ENCODE peak calls at places on chromosomes 7 and 10, in six cellular contexts. A, B, X, Z, H and Q are unnamed samples.

GRCh38 chr7:16315280-16315679 is 106.1 kb downstream of the CRPPA start:
- DNase-seq in A (no peak), B (no peak), X (no peak), Z (no peak), H (no peak), Q (no peak)

GRCh38 chr7:155576900-155577508 is 30.6 kb upstream of the CNPY1 start:
- DNase-seq in A (no peak), B (no peak), X (no peak), Z (no peak), H (no peak), Q (no peak)

GRCh38 chr7:41051525-41051924 is 651.4 kb downstream of the INHBA start:
- DNase-seq in A (no peak), B (no peak), X (no peak), Z (no peak), H (no peak), Q (no peak)

GRCh38 chr10:79379512-79380124 is 32.3 kb downstream of the PPIF start:
- DNase-seq in A (no peak), B (no peak), X (no peak), Z (no peak), H (no peak), Q (peak; percentile 9)

GRCh38 chr7:65438593-65438992 is 64.9 kb downstream of the ZNF92 start:
- DNase-seq in A (no peak), B (no peak), X (no peak), Z (peak; percentile 75), H (no peak), Q (no peak)

GRCh38 chr10:110205051-110205675 is 2.2 kb upstream of the MXI1 start:
- DNase-seq in A (no peak), B (no peak), X (no peak), Z (no peak), H (no peak), Q (no peak)

GRCh38 chr10:58219875-58220274 is 47.8 kb downstream of the IPMK start:
- DNase-seq in A (no peak), B (no peak), X (no peak), Z (no peak), H (no peak), Q (no peak)

GRCh38 chr10:119309423-119309770 is 102.0 kb downstream of the GRK5 start:
- DNase-seq in A (no peak), B (no peak), X (no peak), Z (no peak), H (no peak), Q (no peak)

GRCh38 chr10:65769828-65770227 is 1156.0 kb upstream of the LRRTM3 start:
- DNase-seq in A (no peak), B (no peak), X (no peak), Z (no peak), H (no peak), Q (no peak)

GRCh38 chr10:31706921-31707571 is 221.6 kb downstream of the ARHGAP12 start:
- DNase-seq in A (no peak), B (no peak), X (no peak), Z (peak; percentile 28), H (no peak), Q (no peak)

GRCh38 chr7:55050286-55050685 is 31.5 kb downstream of the EGFR start:
- DNase-seq in A (no peak), B (no peak), X (no peak), Z (no peak), H (no peak), Q (no peak)

GRCh38 chr10:28698075-28698474 is 20.8 kb downstream of the BAMBI start:
- DNase-seq in A (no peak), B (no peak), X (no peak), Z (no peak), H (no peak), Q (no peak)

GRCh38 chr7:143205560-143206293 is 16.1 kb upstream of the TAS2R40 start:
- DNase-seq in A (no peak), B (no peak), X (no peak), Z (no peak), H (no peak), Q (no peak)

GRCh38 chr10:114281461-114281860 is 42.4 kb downstream of the VWA2 start:
- DNase-seq in A (no peak), B (no peak), X (no peak), Z (no peak), H (no peak), Q (no peak)

GRCh38 chr10:52256832-52257691 is 57.0 kb upstream of the DKK1 start:
- DNase-seq in A (no peak), B (no peak), X (no peak), Z (no peak), H (no peak), Q (no peak)

GRCh38 chr10:96264938-96265337 is 6.4 kb downstream of the BLNK start:
- DNase-seq in A (no peak), B (no peak), X (no peak), Z (no peak), H (no peak), Q (no peak)

GRCh38 chr7:111388912-111389311 is 173.4 kb downstream of the IMMP2L start:
- DNase-seq in A (no peak), B (no peak), X (no peak), Z (no peak), H (no peak), Q (no peak)

GRCh38 chr7:4561775-4562174 is 120.3 kb upstream of the FOXK1 start:
- DNase-seq in A (no peak), B (no peak), X (no peak), Z (no peak), H (no peak), Q (peak; percentile 26)

GRCh38 chr10:119689016-119689564 is 36.8 kb upstream of the INPP5F start:
- DNase-seq in A (no peak), B (no peak), X (no peak), Z (no peak), H (no peak), Q (no peak)

GRCh38 chr10:14063531-14064317 is 267.0 kb downstream of the FRMD4A start:
- DNase-seq in A (no peak), B (no peak), X (no peak), Z (no peak), H (no peak), Q (no peak)
- TF ChIP-seq JUN in A (no peak), B (no peak), X (no peak), Z (no peak), H (no peak), Q (no peak)

GRCh38 chr7:132318338-132319318 is 257.6 kb downstream of the PLXNA4 start:
- DNase-seq in A (peak; percentile 93), B (peak; percentile 87), X (peak; percentile 65), Z (peak; percentile 91), H (peak; percentile 66), Q (peak; percentile 89)

GRCh38 chr7:132317856-132318255 is 258.4 kb downstream of the PLXNA4 start:
- DNase-seq in A (no peak), B (no peak), X (no peak), Z (no peak), H (no peak), Q (no peak)

GRCh38 chr7:132319481-132319880 is 256.8 kb downstream of the PLXNA4 start:
- DNase-seq in A (no peak), B (no peak), X (no peak), Z (peak; percentile 46), H (no peak), Q (no peak)

GRCh38 chr7:132322981-132323380 is 253.3 kb downstream of the PLXNA4 start:
- DNase-seq in A (no peak), B (no peak), X (no peak), Z (no peak), H (no peak), Q (no peak)

DNA sequence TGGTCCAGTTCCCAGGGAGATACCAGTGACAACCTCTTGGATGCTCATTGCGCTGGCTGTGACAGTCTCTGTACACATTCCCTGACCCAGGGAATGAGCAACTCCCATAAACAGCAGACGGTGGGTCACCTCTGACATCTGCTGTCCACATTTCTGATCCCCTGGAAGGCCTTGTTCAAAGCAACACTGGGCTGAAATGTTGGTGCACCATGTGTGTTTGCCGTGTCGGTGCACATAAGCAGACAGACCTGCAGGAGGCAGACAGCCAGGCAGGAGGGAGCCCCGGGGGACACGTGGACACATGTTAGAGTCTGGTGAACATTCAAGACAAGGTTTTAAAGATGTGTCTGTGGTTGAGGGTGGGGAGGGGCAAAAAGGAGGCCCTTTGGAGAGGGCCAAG is 254.9 kb downstream of the PLXNA4 start:
- DNase-seq in A (no peak), B (no peak), X (no peak), Z (peak; percentile 24), H (no peak), Q (no peak)
- TF ChIP-seq JUN in A (no peak), B (no peak), X (no peak), Z (no peak), H (no peak), Q (no peak)

GRCh38 chr10:6300784-6301180 is 98.0 kb downstream of the PFKFB3 start:
- DNase-seq in A (no peak), B (no peak), X (no peak), Z (no peak), H (no peak), Q (no peak)
- TF ChIP-seq JUN in A (no peak), B (no peak), X (no peak), Z (no peak), H (no peak), Q (no peak)

GRCh38 chr7:80089341-80089740 is 45.3 kb upstream of the GNAI1 start:
- DNase-seq in A (no peak), B (no peak), X (no peak), Z (no peak), H (no peak), Q (no peak)

GRCh38 chr7:80093349-80093748 is 41.3 kb upstream of the GNAI1 start:
- DNase-seq in A (no peak), B (no peak), X (no peak), Z (no peak), H (no peak), Q (no peak)

GRCh38 chr7:80087768-80088170 is 46.9 kb upstream of the GNAI1 start:
- DNase-seq in A (no peak), B (no peak), X (no peak), Z (no peak), H (no peak), Q (no peak)

GRCh38 chr7:80087051-80087767 is 47.4 kb upstream of the GNAI1 start:
- DNase-seq in A (no peak), B (no peak), X (no peak), Z (no peak), H (no peak), Q (no peak)

GRCh38 chr7:80088705-80089104 is 45.9 kb upstream of the GNAI1 start:
- DNase-seq in A (no peak), B (no peak), X (no peak), Z (no peak), H (no peak), Q (no peak)
- TF ChIP-seq JUN in A (no peak), B (no peak), X (no peak), Z (no peak), H (no peak), Q (no peak)

GRCh38 chr10:123901621-123902020 is 10.0 kb upstream of the CPXM2 start:
- DNase-seq in A (no peak), B (no peak), X (no peak), Z (no peak), H (no peak), Q (peak; percentile 58)
- TF ChIP-seq JUN in A (no peak), B (no peak), X (no peak), Z (no peak), H (no peak), Q (no peak)